ENCODE peak calls at places on chromosomes 16 and 17, in ten cellular contexts. O is tibial artery, N is left ventricle myocardium inferior, X is heart right ventricle, G is foreskin keratinocyte, V is fibroblast of lung, Z is PC-3, J is ovary, C is GM23338, I is A549. Q is an unnamed sample. For H3K4me1, the result is how much of the 10 kb centered on the place peaks cover.

GRCh38 chr17:31571124-31571892 is 179.8 kb downstream of the RAB11FIP4 start:
- DNase-seq in X (peak), O (peak), N (peak), C (no peak), G (no peak), Z (peak), J (peak), V (peak), I (peak), Q (peak)

GRCh38 chr17:9350083-9350482 is 225.5 kb downstream of the STX8 start:
- DNase-seq in J (no peak), I (peak), O (no peak), V (peak), N (no peak), X (no peak), C (no peak), G (peak), Z (peak), Q (no peak)

GRCh38 chr17:14922421-14922820 is 342.7 kb downstream of the PMP22 start:
- DNase-seq in C (no peak), X (no peak), G (no peak), N (no peak), O (no peak), Z (no peak), I (no peak), V (peak), J (no peak), Q (no peak)

GRCh38 chr16:11094075-11094593 is 149.8 kb downstream of the CLEC16A start:
- DNase-seq in V (peak), C (no peak), J (peak), O (no peak), I (no peak), N (no peak), G (peak), Z (peak), X (no peak), Q (no peak)

GRCh38 chr16:7561908-7562405 is 229.3 kb downstream of the RBFOX1 start:
- DNase-seq in N (no peak), X (no peak), G (no peak), V (no peak), Z (no peak), C (no peak), I (no peak), O (no peak), J (no peak), Q (no peak)

GRCh38 chr17:7835818-7836595 is 2.0 kb downstream of the KDM6B start:
- DNase-seq in X (peak), V (peak), G (no peak), C (peak), I (peak), Z (peak), O (peak), J (peak), N (peak), Q (no peak)

GRCh38 chr16:19583665-19584300 is 28.3 kb downstream of the VPS35L start:
- DNase-seq in N (no peak), V (peak), C (peak), J (no peak), X (no peak), Z (peak), I (peak), O (no peak), G (peak), Q (no peak)

GRCh38 chr17:40980594-40980993 is 3.5 kb downstream of the KRT40 start:
- DNase-seq in X (no peak), V (peak), O (no peak), G (no peak), N (no peak), I (no peak), C (no peak), J (no peak), Z (no peak), Q (no peak)

GRCh38 chr16:54936086-54936978 is 5.7 kb downstream of the IRX5 start:
- DNase-seq in N (no peak), X (peak), V (peak), I (no peak), O (no peak), G (peak), Z (peak), C (peak), J (no peak), Q (no peak)

GRCh38 chr16:54933281-54934150 is 2.9 kb downstream of the IRX5 start:
- DNase-seq in C (peak), V (peak), Z (no peak), G (peak), X (no peak), N (no peak), O (no peak), J (no peak), I (no peak), Q (no peak)

GRCh38 chr16:54935411-54936085 is 4.9 kb downstream of the IRX5 start:
- DNase-seq in G (no peak), J (no peak), X (no peak), I (no peak), O (no peak), C (peak), V (peak), N (no peak), Z (no peak), Q (no peak)

GRCh38 chr16:54932737-54933254 is 2.1 kb downstream of the IRX5 start:
- DNase-seq in G (no peak), I (no peak), Z (no peak), C (peak), X (peak), O (no peak), J (peak), N (no peak), V (peak), Q (no peak)

GRCh38 chr16:54934536-54935410 is 4.1 kb downstream of the IRX5 start:
- DNase-seq in O (no peak), C (peak), I (no peak), V (peak), G (peak), J (no peak), N (no peak), X (no peak), Z (no peak), Q (no peak)
- TF ChIP-seq CTCF in O (no peak), C (peak), I (no peak), V (no peak), G (peak), J (no peak), N (peak), X (peak), Z (peak), Q (no peak)

GRCh38 chr17:50661795-50662391 is 27.2 kb downstream of the ABCC3 start:
- DNase-seq in V (peak), G (peak), C (peak), X (no peak), I (peak), O (peak), J (no peak), Z (peak), N (no peak), Q (peak)

GRCh38 chr17:50660042-50660886 is 25.6 kb downstream of the ABCC3 start:
- DNase-seq in V (no peak), G (no peak), O (no peak), N (peak), C (no peak), I (peak), Z (peak), X (peak), J (no peak), Q (no peak)

GRCh38 chr17:50661348-50661747 is 26.7 kb downstream of the ABCC3 start:
- DNase-seq in G (no peak), I (no peak), N (no peak), X (no peak), O (no peak), Z (no peak), J (no peak), C (no peak), V (no peak), Q (no peak)

GRCh38 chr17:50659220-50659619 is 24.5 kb downstream of the ABCC3 start:
- DNase-seq in J (no peak), C (peak), I (peak), X (no peak), O (no peak), V (no peak), N (no peak), G (no peak), Z (no peak), Q (no peak)

GRCh38 chr17:50660887-50661345 is 26.2 kb downstream of the ABCC3 start:
- DNase-seq in C (no peak), N (no peak), O (no peak), X (no peak), V (no peak), I (no peak), Z (no peak), J (no peak), G (no peak), Q (no peak)
- H3K27ac ChIP-seq in C (no peak), N (peak), O (peak), X (no peak), V (peak), I (peak), Z (peak), J (no peak), G (no peak), Q (peak)

GRCh38 chr17:73308017-73308823 is 3.6 kb downstream of the CDC42EP4 start:
- DNase-seq in V (peak), Z (peak), X (peak), N (peak), J (peak), G (no peak), C (no peak), I (peak), O (peak), Q (peak)
- H3K4me1 ChIP-seq in V (under half), Z (half or more), X (half or more), N (half or more), J (under half), G (under half), C (under half), I (half or more), O (under half), Q (under half)

GRCh38 chr16:27428035-27428785 is 26.2 kb downstream of the IL21R start:
- DNase-seq in G (no peak), I (no peak), J (no peak), X (no peak), C (no peak), O (no peak), Z (no peak), N (no peak), V (no peak), Q (no peak)
- TF ChIP-seq CTCF in G (peak), I (no peak), J (no peak), X (no peak), C (peak), O (no peak), Z (peak), N (no peak), V (no peak), Q (no peak)